ENCODE peak calls at places on chromosome 1, in four cellular contexts. V is aorta, J is heart right ventricle, P is NCI-H2171. C is an unnamed sample.

GRCh38 chr1:30655672-30656071 is 67.7 kb downstream of the MATN1 start:
- DNase-seq in P (no peak), V (peak), J (no peak), C (no peak)

GRCh38 chr1:109265016-109265415 is 15.7 kb downstream of the CELSR2 start:
- DNase-seq in V (no peak), J (no peak), P (no peak), C (no peak)

GRCh38 chr1:240343966-240344365 is 252.3 kb downstream of the FMN2 start:
- DNase-seq in J (no peak), V (no peak), P (no peak), C (no peak)

GRCh38 chr1:42318601-42319000 is 16.4 kb downstream of the FOXJ3 start:
- DNase-seq in J (no peak), P (no peak), V (no peak), C (no peak)

GRCh38 chr1:15110867-15111230 is 42.7 kb upstream of the TMEM51 start:
- DNase-seq in J (no peak), P (no peak), V (no peak), C (no peak)

GRCh38 chr1:99645699-99646531 is at the start of gene PALMD:
- DNase-seq in P (peak), J (peak), V (peak), C (peak)

GRCh38 chr1:90200637-90201235 is 205.8 kb downstream of the ZNF326 start:
- DNase-seq in V (no peak), J (no peak), P (no peak), C (no peak)

GRCh38 chr1:111960971-111961370 is 28.5 kb downstream of the KCND3 start:
- DNase-seq in J (no peak), P (no peak), V (no peak), C (no peak)

GRCh38 chr1:5009376-5010065 is 355.1 kb downstream of the AJAP1 start:
- DNase-seq in P (no peak), V (no peak), J (no peak), C (no peak)

GRCh38 chr1:39663559-39663958 is 8.3 kb downstream of the NT5C1A start:
- DNase-seq in J (no peak), V (no peak), P (no peak), C (no peak)